ENCODE peak calls at places on chromosomes 2 and 18, in four cellular contexts. B, J, W and V are unnamed samples.

GRCh38 chr2:46384457-46384815 is 87.2 kb downstream of the EPAS1 start:
- DNase-seq in B (no peak), J (no peak), W (no peak), V (no peak)

GRCh38 chr2:30233142-30233961 is 2.0 kb downstream of the LBH start:
- DNase-seq in B (no peak), J (peak; percentile 42), W (no peak), V (no peak)

GRCh38 chr2:179825494-179825893 is 35.9 kb downstream of the ZNF385B start:
- DNase-seq in B (no peak), J (no peak), W (no peak), V (no peak)

GRCh38 chr2:151638188-151638933 is 95.9 kb downstream of the NEB start:
- DNase-seq in B (peak; percentile 5), J (peak; percentile 3), W (no peak), V (no peak)

GRCh38 chr2:166972002-166972401 is 83.7 kb downstream of the XIRP2 start:
- DNase-seq in B (no peak), J (no peak), W (no peak), V (no peak)

GRCh38 chr2:40957508-40957907 is 505.6 kb upstream of the SLC8A1 start:
- DNase-seq in B (peak; percentile 40), J (peak; percentile 0), W (no peak), V (no peak)

GRCh38 chr2:177143444-177143843 is 69.2 kb upstream of the HNRNPA3 start:
- DNase-seq in B (peak; percentile 54), J (peak; percentile 94), W (no peak), V (no peak)

GRCh38 chr2:181949047-181949446 is 36.6 kb upstream of the PPP1R1C start:
- DNase-seq in B (peak; percentile 32), J (peak; percentile 38), W (no peak), V (no peak)

GRCh38 chr2:110799376-110799775 is 67.0 kb downstream of the ACOXL start:
- DNase-seq in B (no peak), J (no peak), W (no peak), V (no peak)

GRCh38 chr2:173830169-173830568 is 135.0 kb downstream of the SP3 start:
- DNase-seq in B (peak; percentile 49), J (peak; percentile 31), W (no peak), V (no peak)

GRCh38 chr2:10592652-10593051 is 97.1 kb downstream of the NOL10 start:
- DNase-seq in B (no peak), J (no peak), W (no peak), V (no peak)

GRCh38 chr2:108701208-108701607 is 18.1 kb upstream of the RANBP2 start:
- DNase-seq in B (no peak), J (no peak), W (no peak), V (no peak)

GRCh38 chr2:74481432-74481831 is 1.4 kb downstream of the CCDC142 start:
- DNase-seq in B (no peak), J (peak; percentile 56), W (no peak), V (no peak)

GRCh38 chr18:48313803-48314202 is 95.4 kb downstream of the ZBTB7C start:
- DNase-seq in B (no peak), J (no peak), W (no peak), V (no peak)

GRCh38 chr18:42048150-42048549 is 93.1 kb downstream of the PIK3C3 start:
- DNase-seq in B (peak; percentile 80), J (peak; percentile 96), W (no peak), V (no peak)

GRCh38 chr2:215702116-215702905 is 266.4 kb upstream of the FN1 start:
- DNase-seq in B (no peak), J (no peak), W (no peak), V (no peak)

GRCh38 chr2:54741250-54741649 is 17.8 kb downstream of the EML6 start:
- DNase-seq in B (no peak), J (peak; percentile 63), W (no peak), V (no peak)

GRCh38 chr2:48738806-48739205 is 16.7 kb downstream of the LHCGR start:
- DNase-seq in B (peak; percentile 30), J (peak; percentile 91), W (no peak), V (no peak)

GRCh38 chr2:229201522-229201921 is 69.6 kb downstream of the PID1 start:
- DNase-seq in B (no peak), J (no peak), W (no peak), V (no peak)

GRCh38 chr2:97742381-97742847 is 29.0 kb downstream of the ZAP70 start:
- DNase-seq in B (no peak), J (peak; percentile 36), W (no peak), V (no peak)

GRCh38 chr2:600542-601386 is 76.4 kb downstream of the TMEM18 start:
- DNase-seq in B (no peak), J (no peak), W (no peak), V (no peak)

GRCh38 chr2:69163109-69163508 is 150.1 kb downstream of the ANTXR1 start:
- DNase-seq in B (peak; percentile 94), J (peak; percentile 93), W (no peak), V (no peak)

GRCh38 chr2:99708231-99708630 is 218.4 kb upstream of the REV1 start:
- DNase-seq in B (no peak), J (no peak), W (no peak), V (no peak)

GRCh38 chr2:180367831-180368230 is 360.7 kb upstream of the CWC22 start:
- DNase-seq in B (peak; percentile 95), J (peak; percentile 70), W (no peak), V (no peak)

GRCh38 chr2:626491-627339 is 50.5 kb downstream of the TMEM18 start:
- DNase-seq in B (no peak), J (no peak), W (no peak), V (no peak)

GRCh38 chr2:56132138-56132537 is 51.7 kb upstream of the CCDC85A start:
- DNase-seq in B (peak; percentile 67), J (peak; percentile 67), W (no peak), V (no peak)

GRCh38 chr2:23293063-23293462 is 91.9 kb upstream of the KLHL29 start:
- DNase-seq in B (peak; percentile 61), J (peak; percentile 39), W (no peak), V (no peak)

GRCh38 chr2:235544687-235544965 is 50.8 kb downstream of the AGAP1 start:
- DNase-seq in B (no peak), J (no peak), W (no peak), V (no peak)

GRCh38 chr18:75104483-75104882 is 104.5 kb downstream of the PTGR3 start:
- DNase-seq in B (no peak), J (no peak), W (no peak), V (no peak)

GRCh38 chr2:224650815-224651439 is 65.2 kb downstream of the CCDC195 start:
- DNase-seq in B (peak; percentile 66), J (peak; percentile 69), W (no peak), V (peak; percentile 31)

GRCh38 chr2:121640380-121641326 is 8.6 kb downstream of the CLASP1 start:
- DNase-seq in B (no peak), J (no peak), W (no peak), V (no peak)